ENCODE peak calls at places on chromosome 22, in ten cellular contexts. R, W, I, J, A, Y, V, L, U and B are unnamed samples. For H3K36me3, the result is how much of the 10 kb centered on the place peaks cover.

GRCh38 chr22:48651036-48651890 is 1176.4 kb downstream of the BRD1 start:
- DNase-seq in R (no peak), W (no peak), I (no peak), J (no peak), A (no peak), Y (no peak), V (no peak), L (no peak), U (no peak), B (no peak)

GRCh38 chr22:42401562-42402334 is 30.5 kb downstream of the NFAM1 start:
- DNase-seq in R (no peak), W (no peak), I (no peak), J (no peak), A (no peak), Y (no peak), V (no peak), L (no peak), U (no peak), B (no peak)

GRCh38 chr22:32200752-32201151 is 4.1 kb downstream of the RFPL2 start:
- DNase-seq in R (no peak), W (no peak), I (no peak), J (no peak), A (no peak), Y (peak), V (no peak), L (no peak), U (peak), B (no peak)

GRCh38 chr22:30423296-30423958 is 2.1 kb upstream of the MTFP1 start:
- DNase-seq in R (peak), W (peak), I (no peak), J (no peak), A (no peak), Y (peak), V (no peak), L (no peak), U (no peak), B (no peak)

GRCh38 chr22:48954781-48955311 is 872.8 kb downstream of the BRD1 start:
- DNase-seq in R (no peak), W (no peak), I (no peak), J (no peak), A (no peak), Y (no peak), V (no peak), L (no peak), U (peak), B (no peak)

GRCh38 chr22:42946551-42947198 is 68.3 kb downstream of the PACSIN2 start:
- DNase-seq in R (no peak), W (no peak), I (no peak), J (no peak), A (no peak), Y (no peak), V (no peak), L (no peak), U (no peak), B (no peak)

GRCh38 chr22:22098457-22099193 is 116.0 kb upstream of the TOP3B start:
- DNase-seq in R (no peak), W (no peak), I (no peak), J (no peak), A (no peak), Y (peak), V (no peak), L (no peak), U (no peak), B (no peak)

GRCh38 chr22:43128928-43129424 is 14.2 kb downstream of the MCAT start:
- DNase-seq in R (no peak), W (no peak), I (no peak), J (no peak), A (peak), Y (peak), V (no peak), L (no peak), U (peak), B (no peak)

GRCh38 chr22:42399315-42400271 is 32.6 kb downstream of the NFAM1 start:
- DNase-seq in R (peak), W (peak), I (no peak), J (no peak), A (peak), Y (peak), V (no peak), L (no peak), U (no peak), B (no peak)

GRCh38 chr22:23562186-23562585 is 17.9 kb downstream of the IGLL1 start:
- DNase-seq in R (no peak), W (no peak), I (no peak), J (no peak), A (no peak), Y (no peak), V (no peak), L (no peak), U (no peak), B (no peak)

GRCh38 chr22:22080270-22080669 is 97.7 kb upstream of the TOP3B start:
- DNase-seq in R (no peak), W (no peak), I (no peak), J (no peak), A (no peak), Y (no peak), V (no peak), L (no peak), U (no peak), B (no peak)

GRCh38 chr22:43446881-43447280 is 35.1 kb downstream of the MPPED1 start:
- DNase-seq in R (no peak), W (no peak), I (no peak), J (no peak), A (no peak), Y (no peak), V (no peak), L (no peak), U (no peak), B (no peak)

GRCh38 chr22:48265000-48265625 is 1502.7 kb downstream of the TBC1D22A start:
- DNase-seq in R (no peak), W (no peak), I (no peak), J (no peak), A (no peak), Y (peak), V (no peak), L (no peak), U (peak), B (no peak)

GRCh38 chr22:40739723-40740122 is 60.4 kb downstream of the MCHR1 start:
- DNase-seq in R (no peak), W (no peak), I (no peak), J (no peak), A (no peak), Y (no peak), V (no peak), L (no peak), U (no peak), B (no peak)

GRCh38 chr22:27032121-27032761 is 374.9 kb downstream of the MIAT start:
- DNase-seq in R (peak), W (peak), I (no peak), J (no peak), A (no peak), Y (no peak), V (peak), L (no peak), U (peak), B (no peak)

GRCh38 chr22:48492371-48493320 is 1335.0 kb downstream of the BRD1 start:
- DNase-seq in R (peak), W (peak), I (peak), J (peak), A (peak), Y (peak), V (peak), L (peak), U (peak), B (peak)

GRCh38 chr22:47456031-47456430 is 693.6 kb downstream of the TBC1D22A start:
- DNase-seq in R (no peak), W (no peak), I (no peak), J (no peak), A (no peak), Y (no peak), V (no peak), L (no peak), U (no peak), B (no peak)

GRCh38 chr22:17570851-17571631 is 7.7 kb downstream of the SLC25A18 start:
- DNase-seq in R (peak), W (peak), I (peak), J (no peak), A (peak), Y (no peak), V (peak), L (peak), U (peak), B (peak)

GRCh38 chr22:23305321-23305910 is 125.1 kb downstream of the BCR start:
- DNase-seq in R (peak), W (no peak), I (peak), J (no peak), A (no peak), Y (no peak), V (peak), L (peak), U (peak), B (no peak)

GRCh38 chr22:47328550-47329243 is 566.2 kb downstream of the TBC1D22A start:
- DNase-seq in R (no peak), W (no peak), I (peak), J (no peak), A (no peak), Y (no peak), V (no peak), L (peak), U (peak), B (peak)

GRCh38 chr22:23219787-23220484 is 39.6 kb downstream of the BCR start:
- DNase-seq in R (no peak), W (no peak), I (peak), J (no peak), A (peak), Y (no peak), V (peak), L (peak), U (no peak), B (no peak)

GRCh38 chr22:45105281-45105700 is 58.4 kb upstream of the NUP50 start:
- DNase-seq in R (no peak), W (no peak), I (no peak), J (peak), A (no peak), Y (no peak), V (no peak), L (peak), U (peak), B (no peak)
- H3K36me3 ChIP-seq in R (under half), W (under half), I (under half), J (under half), A (under half), Y (under half), V (under half), L (under half), U (under half), B (under half)

DNA sequence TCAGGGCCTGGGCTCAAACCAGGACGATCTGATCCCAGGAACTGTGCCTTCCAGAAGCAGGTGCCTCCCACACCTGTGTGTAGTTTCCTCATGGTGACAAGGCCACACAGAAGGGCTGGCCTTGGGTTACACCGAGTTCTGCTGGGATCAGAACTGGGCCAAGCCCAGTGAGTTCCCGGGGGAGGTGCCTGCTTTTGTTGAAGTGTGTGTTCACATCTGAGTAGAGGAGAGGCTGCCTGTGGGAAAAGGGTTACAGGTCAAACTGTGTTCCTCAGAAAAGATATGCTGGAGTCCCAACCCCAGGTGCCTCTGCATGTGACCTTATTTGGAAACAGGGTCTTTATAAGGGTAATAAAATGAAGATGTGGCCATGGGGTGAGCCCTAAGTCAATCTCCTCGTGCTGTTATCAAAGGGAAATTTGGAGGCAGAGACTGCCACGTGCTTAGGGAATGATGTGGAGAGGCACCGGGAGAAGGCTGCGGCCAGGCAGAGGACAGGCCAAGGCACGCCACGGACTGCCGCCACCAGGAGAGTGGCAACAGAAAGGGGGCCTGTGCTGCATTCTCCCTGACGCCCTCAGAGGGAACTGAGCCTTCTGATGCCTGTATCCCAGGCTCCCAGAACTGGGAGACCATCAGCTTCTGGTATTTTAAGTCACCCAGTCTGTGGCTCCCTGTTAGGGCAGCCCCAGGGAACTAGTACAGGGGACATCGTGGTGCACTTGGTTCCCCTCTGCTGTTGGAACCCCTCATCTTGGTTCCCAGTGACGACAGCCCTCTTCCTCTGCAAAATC is 158.8 kb downstream of the CACNA1I start:
- DNase-seq in R (no peak), W (no peak), I (no peak), J (no peak), A (no peak), Y (no peak), V (no peak), L (no peak), U (peak), B (no peak)
- H3K36me3 ChIP-seq in R (under half), W (under half), I (under half), J (under half), A (under half), Y (under half), V (under half), L (under half), U (under half), B (under half)

DNA sequence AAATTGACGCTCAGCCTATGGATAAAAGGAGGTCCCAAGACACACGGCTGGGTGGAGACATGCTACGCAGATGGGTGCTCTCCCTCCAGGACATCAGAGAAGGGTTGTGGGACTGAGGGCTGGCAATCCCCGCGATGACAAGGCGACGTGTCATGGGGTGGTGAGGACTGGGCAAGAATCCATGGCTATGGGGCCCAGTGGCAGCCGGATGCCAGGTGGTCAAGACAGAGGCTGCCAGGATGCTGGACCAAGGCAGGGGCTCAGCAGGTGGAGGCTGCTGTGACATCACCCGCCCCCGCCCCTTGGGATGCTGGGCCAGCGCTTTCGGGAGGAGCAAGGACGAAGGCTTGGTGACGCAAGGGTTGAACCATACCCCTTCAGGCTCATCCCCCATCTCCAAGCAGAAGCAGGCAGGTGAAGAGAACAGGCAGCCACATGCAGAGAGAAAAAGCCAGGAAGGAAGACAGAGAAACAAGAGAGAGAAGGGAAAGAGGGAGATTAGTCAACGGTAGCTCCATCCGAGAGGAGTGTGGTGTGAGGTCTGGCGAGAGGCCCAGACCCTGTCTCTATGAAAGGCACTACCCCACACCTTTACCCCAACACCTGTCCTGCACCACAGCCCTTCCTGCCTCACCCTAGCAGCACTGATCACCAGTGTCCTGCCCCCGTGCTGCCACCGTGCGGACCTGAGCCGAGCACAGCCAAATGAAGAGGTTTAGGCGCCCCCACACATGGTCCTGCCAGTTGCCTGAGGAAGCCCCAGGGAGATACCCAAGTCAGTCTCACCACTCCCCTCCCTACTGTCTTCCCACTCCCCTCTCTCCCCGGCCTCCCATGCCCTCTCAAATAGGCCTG is 24.1 kb upstream of the RASL10A start:
- DNase-seq in R (no peak), W (no peak), I (no peak), J (no peak), A (no peak), Y (no peak), V (no peak), L (no peak), U (peak), B (no peak)
- H3K36me3 ChIP-seq in R (under half), W (under half), I (half or more), J (under half), A (under half), Y (under half), V (under half), L (half or more), U (half or more), B (half or more)

DNA sequence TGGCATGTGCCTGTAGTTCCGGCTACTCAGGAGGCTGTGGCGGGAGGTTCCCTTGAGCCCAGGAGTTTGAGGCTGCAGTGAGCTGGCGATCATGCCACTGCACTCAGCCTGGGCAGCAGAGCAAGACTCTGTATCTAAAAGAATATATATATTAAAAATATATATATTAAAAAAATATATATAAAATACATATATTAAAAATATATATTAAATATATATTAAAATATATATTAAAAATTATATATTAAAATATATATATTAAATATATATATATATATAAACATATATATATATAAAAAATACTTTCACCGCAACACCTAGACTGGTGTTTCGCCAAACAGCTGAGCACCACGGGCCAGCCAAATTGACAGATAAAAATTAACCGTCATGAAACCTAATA is 8.8 kb downstream of the TTC38 start:
- DNase-seq in R (no peak), W (no peak), I (no peak), J (no peak), A (no peak), Y (no peak), V (no peak), L (no peak), U (no peak), B (no peak)
- H3K36me3 ChIP-seq in R (under half), W (under half), I (half or more), J (under half), A (under half), Y (under half), V (under half), L (half or more), U (half or more), B (half or more)

DNA sequence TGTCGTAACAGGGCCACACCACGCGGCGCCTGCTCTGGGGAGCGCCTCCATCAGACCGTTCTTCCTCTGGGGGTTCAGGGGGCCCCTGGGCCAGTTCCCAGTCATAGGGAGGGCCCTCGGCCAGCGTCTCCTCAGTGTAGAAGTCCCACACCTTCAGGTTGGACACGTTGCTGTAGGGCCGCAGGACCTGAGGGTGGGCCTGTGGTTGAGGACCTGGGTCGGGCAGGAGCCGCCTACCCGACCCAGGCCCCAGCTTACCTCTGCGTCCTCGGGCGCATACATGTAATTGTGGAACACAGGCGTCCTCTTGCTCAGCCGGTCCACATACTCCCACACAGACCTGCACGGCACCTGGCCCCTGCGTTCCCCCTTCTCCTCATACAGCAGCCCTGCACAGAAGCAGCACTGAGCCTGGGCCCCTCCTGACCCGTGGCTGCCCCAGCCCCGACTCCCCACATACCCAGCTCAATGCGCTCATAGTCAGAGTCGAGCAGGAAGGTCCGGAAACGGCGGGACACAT is 20.2 kb downstream of the SBF1 start:
- DNase-seq in R (no peak), W (no peak), I (no peak), J (no peak), A (no peak), Y (no peak), V (no peak), L (no peak), U (no peak), B (no peak)
- H3K36me3 ChIP-seq in R (under half), W (under half), I (half or more), J (under half), A (under half), Y (under half), V (under half), L (half or more), U (half or more), B (half or more)